ENCODE peak calls at places on chromosomes 12 and 14, in four cellular contexts. T, I, L and R are unnamed samples.

GRCh38 chr14:103833711-103834110 is 13.7 kb downstream of the PPP1R13B start:
- DNase-seq in T (no peak), I (no peak), L (no peak), R (peak)

GRCh38 chr12:109726511-109727038 is 12.9 kb downstream of the FAM222A start:
- DNase-seq in T (no peak), I (no peak), L (no peak), R (no peak)

GRCh38 chr12:18320036-18320617 is 58.8 kb downstream of the PIK3C2G start:
- DNase-seq in T (peak), I (peak), L (peak), R (peak)

GRCh38 chr12:124703852-124704251 is 136.4 kb upstream of the NCOR2 start:
- DNase-seq in T (no peak), I (no peak), L (no peak), R (no peak)

GRCh38 chr12:25194211-25194610 is 749 bp downstream of the DNAI7 start:
- DNase-seq in T (no peak), I (no peak), L (no peak), R (no peak)

GRCh38 chr12:102542816-102543448 is 62.6 kb upstream of the IGF1 start:
- DNase-seq in T (no peak), I (no peak), L (no peak), R (no peak)

GRCh38 chr12:29782821-29783772 is 645 bp downstream of the TMTC1 start:
- DNase-seq in T (peak), I (no peak), L (no peak), R (peak)

GRCh38 chr12:124395284-124395752 is 100.4 kb downstream of the RFLNA start:
- DNase-seq in T (peak), I (no peak), L (no peak), R (no peak)

GRCh38 chr14:50055461-50056228 is 60.7 kb downstream of the VCPKMT start:
- DNase-seq in T (no peak), I (no peak), L (no peak), R (no peak)

GRCh38 chr12:120534203-120534702 is at the start of gene RNF10:
- DNase-seq in T (peak), I (peak), L (peak), R (peak)

GRCh38 chr12:52137746-52138145 is 54.1 kb downstream of the KRT80 start:
- DNase-seq in T (no peak), I (no peak), L (no peak), R (no peak)

GRCh38 chr12:5432011-5432400 is at the start of gene NTF3:
- DNase-seq in T (peak), I (no peak), L (no peak), R (no peak)

GRCh38 chr12:14272954-14273910 is 92.2 kb upstream of the ATF7IP start:
- DNase-seq in T (no peak), I (peak), L (no peak), R (no peak)

GRCh38 chr12:6292606-6293005 is 17.9 kb upstream of the PLEKHG6 start:
- DNase-seq in T (peak), I (peak), L (no peak), R (no peak)

GRCh38 chr14:20857630-20858261 is 33.4 kb upstream of the RNASE3 start:
- DNase-seq in T (peak), I (peak), L (no peak), R (peak)

GRCh38 chr14:104510794-104511611 is 68.6 kb upstream of the C14orf180 start:
- DNase-seq in T (no peak), I (no peak), L (no peak), R (no peak)

GRCh38 chr12:59937148-59937547 is 341.3 kb downstream of the SLC16A7 start:
- DNase-seq in T (peak), I (no peak), L (no peak), R (peak)

GRCh38 chr12:95548539-95549391 is 2.5 kb downstream of the USP44 start:
- DNase-seq in T (peak), I (no peak), L (no peak), R (peak)

GRCh38 chr12:120468846-120469449 is 600 bp downstream of the SRSF9 start:
- DNase-seq in T (no peak), I (no peak), L (no peak), R (peak)

GRCh38 chr14:64549016-64549415 is 745 bp upstream of the PPP1R36 start:
- DNase-seq in T (no peak), I (peak), L (no peak), R (no peak)

GRCh38 chr12:22787557-22787956 is 162.6 kb downstream of the ETNK1 start:
- DNase-seq in T (no peak), I (no peak), L (no peak), R (no peak)

GRCh38 chr12:4241592-4241991 is 32.0 kb upstream of the CCND2 start:
- DNase-seq in T (no peak), I (no peak), L (no peak), R (no peak)

GRCh38 chr12:122949816-122950215 is 16.4 kb downstream of the ABCB9 start:
- DNase-seq in T (no peak), I (no peak), L (no peak), R (no peak)

GRCh38 chr12:12357697-12358476 is 1.0 kb downstream of the BORCS5 start:
- DNase-seq in T (peak), I (no peak), L (no peak), R (no peak)

GRCh38 chr12:116343331-116343884 is 65.9 kb upstream of the MED13L start:
- DNase-seq in T (no peak), I (no peak), L (no peak), R (no peak)

GRCh38 chr12:60920841-60921495 is 1325.1 kb downstream of the SLC16A7 start:
- DNase-seq in T (no peak), I (peak), L (no peak), R (no peak)

GRCh38 chr14:71529855-71530254 is 402.4 kb upstream of the RGS6 start:
- DNase-seq in T (no peak), I (no peak), L (no peak), R (no peak)

GRCh38 chr12:10363922-10364838 is 25.7 kb downstream of the KLRK1 start:
- DNase-seq in T (peak), I (peak), L (no peak), R (peak)